ENCODE peak calls at places on chromosomes 4 and X, in six cellular contexts. E is stromal cell of bone marrow; I is mesothelial cell of epicardium; F is T-helper 2 cell; A is substantia nigra; Y is NK-92 treated with Interleukin-12 subunit alpha and Interleukin-12 subunit beta, amount 100 ng/mL, for 24 hours. R is an unnamed sample.

GRCh38 chrX:130738638-130739195 is 164.3 kb downstream of the ENOX2 start:
- DNase-seq in E (no peak), I (no peak), F (no peak), A (no peak), Y (no peak), R (no peak)

GRCh38 chr4:83174844-83175414 is 60.4 kb upstream of the PLAC8 start:
- DNase-seq in E (no peak), I (no peak), F (no peak), A (no peak), Y (no peak), R (no peak)

GRCh38 chr4:20395160-20395773 is 143.6 kb downstream of the SLIT2 start:
- DNase-seq in E (no peak), I (no peak), F (no peak), A (peak; percentile 38), Y (no peak), R (no peak)

GRCh38 chrX:153801646-153802045 is 7.2 kb downstream of the SSR4 start:
- DNase-seq in E (no peak), I (no peak), F (no peak), A (no peak), Y (no peak), R (no peak)

GRCh38 chrX:18415386-18415785 is 10.0 kb upstream of the CDKL5 start:
- DNase-seq in E (no peak), I (no peak), F (no peak), A (no peak), Y (no peak), R (no peak)

GRCh38 chr4:127586922-127587571 is 45.7 kb upstream of the INTU start:
- DNase-seq in E (no peak), I (no peak), F (no peak), A (no peak), Y (no peak), R (no peak)

GRCh38 chrX:18129694-18130093 is 91.0 kb downstream of the BEND2 start:
- DNase-seq in E (no peak), I (no peak), F (no peak), A (no peak), Y (no peak), R (no peak)

GRCh38 chrX:134171661-134172587 is 65.1 kb upstream of the CCDC160 start:
- DNase-seq in E (no peak), I (no peak), F (no peak), A (peak; percentile 9), Y (no peak), R (peak; percentile 38)

GRCh38 chrX:65926095-65927019 is 113.5 kb downstream of the VSIG4 start:
- DNase-seq in E (no peak), I (no peak), F (no peak), A (no peak), Y (peak; percentile 36), R (no peak)

GRCh38 chrX:129721870-129722269 is 16.9 kb upstream of the XPNPEP2 start:
- DNase-seq in E (no peak), I (no peak), F (no peak), A (no peak), Y (no peak), R (no peak)

GRCh38 chrX:2451456-2452316 is 49.1 kb downstream of the DHRSX start:
- DNase-seq in E (peak; percentile 14), I (no peak), F (no peak), A (no peak), Y (no peak), R (no peak)

GRCh38 chrX:120794525-120794975 is 81.1 kb downstream of the CT47B1 start:
- DNase-seq in E (no peak), I (no peak), F (no peak), A (no peak), Y (no peak), R (no peak)

GRCh38 chr4:8067274-8067936 is 91.2 kb downstream of the ABLIM2 start:
- DNase-seq in E (no peak), I (no peak), F (no peak), A (no peak), Y (no peak), R (no peak)

GRCh38 chrX:97806238-97806637 is 922.5 kb downstream of the RPA4 start:
- DNase-seq in E (peak; percentile 9), I (no peak), F (no peak), A (no peak), Y (no peak), R (no peak)

GRCh38 chr4:189502841-189503240 is 437.8 kb upstream of the FRG1 start:
- DNase-seq in E (no peak), I (no peak), F (no peak), A (no peak), Y (no peak), R (no peak)

GRCh38 chr4:41319553-41319952 is 62.8 kb downstream of the UCHL1 start:
- DNase-seq in E (no peak), I (no peak), F (no peak), A (no peak), Y (no peak), R (no peak)